ENCODE peak calls at places on chromosome 14, in four cellular contexts. D is germinal center, X is D341Med, I is NCI-H446 treated with DMSO at 0.1 percent for 48 hours. F is an unnamed sample.

GRCh38 chr14:106556665-106557289 is 1030.4 kb downstream of the TMEM121 start:
- DNase-seq in D (peak; percentile 38), X (peak; percentile 43), I (no peak), F (peak; percentile 46)

GRCh38 chr14:22177870-22178269 is 411.2 kb downstream of the DAD1 start:
- DNase-seq in D (no peak), X (no peak), I (no peak), F (no peak)

GRCh38 chr14:103549361-103550311 is 12.8 kb downstream of the BAG5 start:
- DNase-seq in D (no peak), X (peak; percentile 39), I (no peak), F (no peak)

GRCh38 chr14:59150990-59151389 is 37.5 kb upstream of the DAAM1 start:
- DNase-seq in D (peak; percentile 33), X (no peak), I (no peak), F (no peak)

GRCh38 chr14:102262894-102263462 is 42.0 kb downstream of the MOK start:
- DNase-seq in D (no peak), X (no peak), I (no peak), F (no peak)

GRCh38 chr14:70666364-70666691 is 24.6 kb downstream of the TTC9 start:
- DNase-seq in D (no peak), X (no peak), I (no peak), F (no peak)

GRCh38 chr14:93970967-93971634 is 5.3 kb downstream of the ASB2 start:
- DNase-seq in D (peak; percentile 80), X (no peak), I (no peak), F (peak; percentile 61)

GRCh38 chr14:39266589-39266870 is 32.8 kb downstream of the MIA2 start:
- DNase-seq in D (no peak), X (peak; percentile 80), I (no peak), F (no peak)

GRCh38 chr14:93012516-93013367 is 89.8 kb downstream of the CHGA start:
- DNase-seq in D (no peak), X (no peak), I (no peak), F (no peak)

GRCh38 chr14:52025310-52025709 is 36.0 kb downstream of the RTRAF start:
- DNase-seq in D (no peak), X (no peak), I (no peak), F (no peak)

GRCh38 chr14:88030079-88030478 is 25.1 kb downstream of the GPR65 start:
- DNase-seq in D (no peak), X (no peak), I (no peak), F (no peak)

GRCh38 chr14:50222061-50222613 is 9.2 kb downstream of the SOS2 start:
- DNase-seq in D (no peak), X (no peak), I (no peak), F (no peak)

GRCh38 chr14:99518441-99519346 is 37.5 kb downstream of the CCNK start:
- DNase-seq in D (peak; percentile 85), X (peak; percentile 93), I (no peak), F (peak; percentile 45)

GRCh38 chr14:96424104-96424989 is 32.4 kb downstream of the AK7 start:
- DNase-seq in D (peak; percentile 55), X (peak; percentile 57), I (peak; percentile 49), F (peak; percentile 55)

GRCh38 chr14:26596722-26597030 is 1.2 kb downstream of the NOVA1 start:
- DNase-seq in D (no peak), X (peak; percentile 23), I (no peak), F (no peak)

GRCh38 chr14:35821546-35822411 is 4.4 kb upstream of the BRMS1L start:
- DNase-seq in D (peak; percentile 28), X (peak; percentile 50), I (peak; percentile 27), F (peak; percentile 23)

GRCh38 chr14:61343991-61344405 is 22.6 kb downstream of the PRKCH start:
- DNase-seq in D (no peak), X (no peak), I (no peak), F (no peak)

GRCh38 chr14:61430066-61430757 is 108.8 kb downstream of the PRKCH start:
- DNase-seq in D (no peak), X (no peak), I (no peak), F (no peak)

GRCh38 chr14:88904864-88905263 is 80.4 kb downstream of the TTC8 start:
- DNase-seq in D (no peak), X (no peak), I (no peak), F (no peak)

GRCh38 chr14:68690106-68690960 is 102.5 kb downstream of the ZFP36L1 start:
- DNase-seq in D (no peak), X (no peak), I (no peak), F (no peak)